ENCODE peak calls at places on chromosomes 16 and 17, in ten cellular contexts. M is A549, T is heart left ventricle, C is tibial nerve, Q is IMR-90, R is adrenal gland, L is stomach, E is ovary, B is HCT116, P is uterus. F is an unnamed sample.
A peak's percentile ranks its signal among the peaks of the same experiment; 100 is the strongest.

GRCh38 chr17:1905190-1905919 is 75.5 kb downstream of the RPA1 start:
- DNase-seq in M (no peak), T (no peak), C (no peak), Q (no peak), R (no peak), L (no peak), E (no peak), B (no peak), P (no peak), F (no peak)

GRCh38 chr17:61411114-61411943 is 11.7 kb downstream of the TBX2 start:
- DNase-seq in M (peak; percentile 49), T (peak; percentile 68), C (no peak), Q (peak; percentile 74), R (peak; percentile 59), L (peak; percentile 51), E (peak; percentile 70), B (no peak), P (peak; percentile 67), F (peak; percentile 62)

GRCh38 chr16:12137344-12138094 is 161.0 kb downstream of the SNX29 start:
- DNase-seq in M (no peak), T (no peak), C (no peak), Q (no peak), R (no peak), L (no peak), E (no peak), B (no peak), P (no peak), F (no peak)

GRCh38 chr16:49494386-49495150 is 121.0 kb downstream of the C16orf78 start:
- DNase-seq in M (no peak), T (no peak), C (no peak), Q (no peak), R (no peak), L (no peak), E (no peak), B (no peak), P (no peak), F (peak; percentile 23)

GRCh38 chr16:17784073-17784472 is 313.3 kb upstream of the XYLT1 start:
- DNase-seq in M (peak; percentile 7), T (no peak), C (no peak), Q (peak; percentile 56), R (no peak), L (no peak), E (no peak), B (no peak), P (no peak), F (no peak)

GRCh38 chr17:46147167-46147749 is 46.0 kb downstream of the KANSL1 start:
- DNase-seq in M (no peak), T (no peak), C (no peak), Q (no peak), R (no peak), L (no peak), E (no peak), B (no peak), P (no peak), F (no peak)

GRCh38 chr17:9247401-9247938 is 226.2 kb downstream of the NTN1 start:
- DNase-seq in M (no peak), T (no peak), C (no peak), Q (no peak), R (no peak), L (no peak), E (no peak), B (no peak), P (no peak), F (no peak)

GRCh38 chr16:12337776-12338655 is 361.5 kb downstream of the SNX29 start:
- DNase-seq in M (no peak), T (no peak), C (no peak), Q (peak; percentile 60), R (no peak), L (no peak), E (no peak), B (no peak), P (no peak), F (no peak)

DNA sequence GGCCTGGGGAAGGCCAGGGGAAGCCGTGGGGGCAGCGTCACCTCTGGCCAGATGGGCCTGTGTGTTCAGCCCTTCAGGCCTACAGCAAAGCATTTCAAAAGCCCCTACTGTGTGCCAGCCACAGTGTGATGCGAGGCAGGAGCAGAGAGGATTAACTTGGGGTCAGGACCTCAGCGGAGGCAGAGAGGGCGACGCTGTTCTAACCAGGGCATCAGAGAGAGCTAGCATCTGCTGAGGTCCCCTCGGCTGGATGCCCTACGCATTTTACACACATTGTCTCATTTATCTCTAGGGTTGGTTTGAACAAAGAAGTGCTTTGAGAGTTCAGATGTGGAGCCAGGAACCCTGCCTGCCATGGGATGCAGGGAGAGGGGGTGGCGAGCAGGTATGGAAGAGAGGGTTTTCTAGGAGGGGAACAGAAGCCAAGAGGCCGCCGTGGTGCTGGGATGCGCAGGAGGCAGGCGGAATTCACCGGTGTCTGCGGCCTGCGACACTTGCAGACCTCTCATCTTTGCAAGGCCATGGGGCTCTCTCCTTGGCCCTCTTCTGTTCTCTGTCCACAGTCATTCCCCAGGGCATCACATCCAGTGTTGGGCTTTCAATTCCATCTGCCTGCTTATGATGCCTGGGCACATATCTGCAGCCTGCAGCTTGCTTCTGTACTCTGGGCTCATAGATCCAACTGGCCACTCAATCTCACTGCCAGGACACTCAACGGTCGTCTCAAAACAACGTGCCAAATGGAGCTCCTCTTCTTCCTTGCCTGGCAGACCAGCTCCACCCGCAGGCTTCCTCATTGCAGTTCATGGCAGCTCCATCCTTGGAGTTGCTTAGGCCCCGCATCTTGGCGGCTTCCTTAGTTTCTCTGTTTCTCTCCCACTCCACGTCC is 8.1 kb upstream of the NKD1 start:
- DNase-seq in M (no peak), T (no peak), C (no peak), Q (no peak), R (no peak), L (no peak), E (no peak), B (no peak), P (no peak), F (no peak)
- H3K4me3 ChIP-seq in M (no peak overlapping the region), T (no peak overlapping the region), C (no peak overlapping the region), Q (no peak overlapping the region), R (no peak overlapping the region), L (no peak overlapping the region), E (no peak overlapping the region), B (no peak overlapping the region), P (no peak overlapping the region), F (no peak overlapping the region)

GRCh38 chr16:30600929-30601328 is 9.3 kb downstream of the ZNF689 start:
- DNase-seq in M (no peak), T (no peak), C (no peak), Q (no peak), R (no peak), L (no peak), E (no peak), B (no peak), P (no peak), F (no peak)

GRCh38 chr16:30604316-30604947 is 5.8 kb downstream of the ZNF689 start:
- DNase-seq in M (no peak), T (no peak), C (no peak), Q (no peak), R (no peak), L (no peak), E (no peak), B (no peak), P (no peak), F (no peak)

GRCh38 chr16:30605148-30605547 is 5.0 kb downstream of the ZNF689 start:
- DNase-seq in M (no peak), T (no peak), C (no peak), Q (no peak), R (no peak), L (no peak), E (no peak), B (no peak), P (no peak), F (no peak)

GRCh38 chr16:30603945-30604315 is 6.3 kb downstream of the ZNF689 start:
- DNase-seq in M (no peak), T (no peak), C (no peak), Q (no peak), R (no peak), L (no peak), E (no peak), B (no peak), P (no peak), F (no peak)

GRCh38 chr16:30602595-30603277 is 7.5 kb downstream of the ZNF689 start:
- DNase-seq in M (no peak), T (no peak), C (no peak), Q (peak; percentile 37), R (peak; percentile 55), L (no peak), E (no peak), B (no peak), P (no peak), F (no peak)
- TF ChIP-seq POLR2A in M (no peak), T (no peak), C (no peak), Q (no peak), R (no peak), L (no peak), E (no peak), B (no peak), P (no peak), F (no peak)

GRCh38 chr16:31106509-31107464 is 1.4 kb upstream of the BCKDK start:
- DNase-seq in M (no peak), T (no peak), C (no peak), Q (no peak), R (no peak), L (no peak), E (no peak), B (no peak), P (no peak), F (no peak)

GRCh38 chr16:31109622-31110021 is 1.4 kb downstream of the BCKDK start:
- DNase-seq in M (no peak), T (no peak), C (no peak), Q (no peak), R (no peak), L (no peak), E (no peak), B (no peak), P (no peak), F (no peak)

GRCh38 chr16:31108794-31109558 is 790 bp downstream of the BCKDK start:
- DNase-seq in M (no peak), T (no peak), C (no peak), Q (no peak), R (no peak), L (no peak), E (no peak), B (no peak), P (no peak), F (no peak)

GRCh38 chr16:31107465-31107867 is 720 bp upstream of the BCKDK start:
- DNase-seq in M (no peak), T (no peak), C (no peak), Q (no peak), R (no peak), L (no peak), E (no peak), B (no peak), P (no peak), F (no peak)

DNA sequence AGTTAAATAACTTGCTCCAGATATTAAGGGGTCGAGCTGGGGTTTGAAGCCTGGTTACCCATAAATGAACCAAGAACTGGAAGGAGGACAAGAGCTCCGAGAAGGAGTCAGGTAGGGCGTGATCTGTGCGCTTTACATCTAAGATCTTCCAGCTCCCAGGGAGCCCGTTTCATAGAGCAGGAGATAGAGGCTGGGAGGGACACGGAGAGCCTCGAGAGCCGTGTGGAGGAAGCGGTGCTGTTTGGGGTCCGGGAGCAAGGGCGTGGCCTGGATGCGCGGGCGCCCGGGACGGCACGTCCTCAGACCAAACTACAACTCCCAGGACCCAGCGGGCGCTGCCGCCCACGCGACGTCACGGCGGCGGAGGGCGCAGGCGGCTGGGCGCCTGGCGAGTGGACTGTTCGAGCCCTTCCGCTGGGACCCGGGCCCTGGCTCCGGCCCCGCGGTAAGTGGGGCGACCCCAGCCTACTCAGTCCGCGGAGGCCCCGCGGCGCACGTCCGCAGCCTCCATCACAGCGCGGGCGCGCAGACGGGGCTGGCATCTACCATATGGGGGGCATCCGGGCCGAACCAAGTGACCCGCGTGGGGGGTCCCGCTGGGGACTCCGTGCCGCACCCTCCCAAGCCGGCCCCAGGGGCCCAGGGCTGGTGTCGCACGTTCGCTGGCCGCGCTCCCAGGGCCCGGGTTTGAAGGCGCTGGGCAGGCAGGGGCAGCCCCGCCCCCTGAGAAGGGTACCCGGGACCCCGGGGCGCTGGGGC is at the start of gene BCKDK:
- DNase-seq in M (peak; percentile 75), T (peak; percentile 84), C (no peak), Q (peak; percentile 60), R (peak; percentile 71), L (peak; percentile 73), E (peak; percentile 73), B (peak; percentile 42), P (peak; percentile 63), F (peak; percentile 89)
- H3K4me3 ChIP-seq in M (peak within 1 kb of the TSS; percentile 97), T (peak within 1 kb of the TSS; percentile 94), C (peak within 1 kb of the TSS; percentile 97), Q (peak within 1 kb of the TSS; percentile 85), R (peak within 1 kb of the TSS; percentile 40), L (peak within 1 kb of the TSS; percentile 99), E (peak within 1 kb of the TSS; percentile 84), B (peak within 1 kb of the TSS; percentile 98), P (peak within 1 kb of the TSS; percentile 63), F (peak within 1 kb of the TSS; percentile 98)

DNA sequence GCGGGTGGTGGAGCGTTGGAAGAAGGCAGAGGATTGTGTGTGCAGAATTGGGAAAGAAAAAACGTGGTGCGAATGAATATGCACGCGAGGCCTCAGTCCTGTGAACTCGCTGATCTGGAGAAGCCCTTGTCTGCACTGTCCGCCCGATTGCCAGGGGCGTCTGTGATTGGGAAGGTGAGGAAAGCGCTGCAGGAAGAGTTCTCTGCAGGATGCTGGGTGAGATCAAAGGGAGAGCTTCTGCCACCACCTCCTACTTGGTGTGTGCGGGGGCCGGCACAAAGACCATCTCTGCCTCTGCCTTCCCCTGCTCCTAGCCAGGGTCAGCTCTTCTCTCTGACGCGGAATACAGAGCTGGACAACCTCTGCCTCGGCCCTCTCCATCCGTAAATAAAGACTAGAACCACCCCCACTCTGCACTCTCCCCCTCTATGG is 841 bp upstream of the RAB5C start:
- DNase-seq in M (no peak), T (no peak), C (no peak), Q (no peak), R (no peak), L (no peak), E (no peak), B (no peak), P (no peak), F (no peak)
- TF ChIP-seq POLR2A in M (no peak), T (no peak), C (no peak), Q (no peak), R (no peak), L (no peak), E (no peak), B (no peak), P (no peak), F (no peak)

F was measured in Peyer's patch.